ENCODE peak calls at places on chromosomes 5 and 9, in eight cellular contexts. M is CD4-positive, alpha-beta T cell; K is heart right ventricle; B is heart left ventricle; X is mesothelial cell of epicardium; F is fibroblast of lung; P is body of pancreas; T is lower leg skin. Q is an unnamed sample.

GRCh38 chr5:95221234-95221633 is 63.7 kb downstream of the MCTP1 start:
- DNase-seq in M (no peak), K (no peak), B (no peak), X (no peak), F (no peak), P (no peak), T (no peak), Q (no peak)

GRCh38 chr5:55750063-55750462 is 12.2 kb downstream of the DDX4 start:
- DNase-seq in M (no peak), K (no peak), B (no peak), X (no peak), F (no peak), P (peak; percentile 37), T (no peak), Q (no peak)

GRCh38 chr5:67255881-67256280 is 59.3 kb upstream of the CD180 start:
- DNase-seq in M (no peak), K (no peak), B (no peak), X (no peak), F (no peak), P (no peak), T (no peak), Q (no peak)

GRCh38 chr5:122772446-122772845 is 2.4 kb upstream of the SNX2 start:
- DNase-seq in M (no peak), K (no peak), B (no peak), X (no peak), F (no peak), P (no peak), T (no peak), Q (no peak)

GRCh38 chr5:5078009-5078897 is 61.9 kb upstream of the ADAMTS16 start:
- DNase-seq in M (no peak), K (no peak), B (no peak), X (no peak), F (no peak), P (no peak), T (no peak), Q (no peak)

GRCh38 chr5:150458819-150459557 is 9.4 kb upstream of the RPS14 start:
- DNase-seq in M (peak; percentile 88), K (peak; percentile 87), B (peak; percentile 90), X (peak; percentile 96), F (peak; percentile 36), P (peak; percentile 79), T (peak; percentile 97), Q (peak; percentile 45)

GRCh38 chr9:120965344-120966004 is 38.9 kb upstream of the TRAF1 start:
- DNase-seq in M (no peak), K (no peak), B (no peak), X (no peak), F (peak; percentile 33), P (no peak), T (no peak), Q (no peak)

GRCh38 chr9:12808569-12808968 is 33.7 kb downstream of the LURAP1L start:
- DNase-seq in M (no peak), K (no peak), B (no peak), X (no peak), F (no peak), P (no peak), T (no peak), Q (no peak)

GRCh38 chr5:180643191-180643851 is 6.1 kb downstream of the FLT4 start:
- DNase-seq in M (no peak), K (no peak), B (peak; percentile 54), X (no peak), F (no peak), P (no peak), T (peak; percentile 76), Q (no peak)

GRCh38 chr9:89477811-89478583 is 19.9 kb downstream of the SEMA4D start:
- DNase-seq in M (no peak), K (no peak), B (peak; percentile 51), X (no peak), F (no peak), P (no peak), T (peak; percentile 79), Q (no peak)

GRCh38 chr5:61600945-61601491 is 269.0 kb downstream of the ZSWIM6 start:
- DNase-seq in M (no peak), K (no peak), B (no peak), X (no peak), F (no peak), P (peak; percentile 64), T (no peak), Q (no peak)

GRCh38 chr9:135797507-135798302 is 95.7 kb downstream of the KCNT1 start:
- DNase-seq in M (no peak), K (peak; percentile 68), B (no peak), X (no peak), F (peak; percentile 31), P (peak; percentile 33), T (no peak), Q (peak; percentile 32)

GRCh38 chr5:31455172-31455571 is 76.7 kb downstream of the DROSHA start:
- DNase-seq in M (no peak), K (no peak), B (no peak), X (no peak), F (no peak), P (no peak), T (no peak), Q (no peak)

GRCh38 chr9:33157960-33158359 is 9.2 kb downstream of the B4GALT1 start:
- DNase-seq in M (no peak), K (no peak), B (no peak), X (peak; percentile 34), F (no peak), P (no peak), T (peak; percentile 53), Q (no peak)

GRCh38 chr5:172683264-172683663 is 42.2 kb downstream of the NEURL1B start:
- DNase-seq in M (no peak), K (no peak), B (no peak), X (no peak), F (no peak), P (no peak), T (no peak), Q (no peak)

GRCh38 chr5:56985941-56986630 is 34.2 kb upstream of the MIER3 start:
- DNase-seq in M (no peak), K (no peak), B (no peak), X (no peak), F (no peak), P (no peak), T (no peak), Q (no peak)

GRCh38 chr9:22238809-22239684 is 207.6 kb upstream of the DMRTA1 start:
- DNase-seq in M (no peak), K (no peak), B (no peak), X (no peak), F (peak; percentile 74), P (peak; percentile 23), T (no peak), Q (peak; percentile 70)

GRCh38 chr5:73780297-73781080 is 154.5 kb downstream of the ARHGEF28 start:
- DNase-seq in M (no peak), K (no peak), B (no peak), X (no peak), F (no peak), P (no peak), T (no peak), Q (no peak)

GRCh38 chr9:116549061-116549664 is 137.9 kb upstream of the TRIM32 start:
- DNase-seq in M (no peak), K (peak; percentile 73), B (peak; percentile 82), X (no peak), F (peak; percentile 97), P (peak; percentile 62), T (peak; percentile 93), Q (peak; percentile 99)

GRCh38 chr5:42586625-42587024 is 163.4 kb downstream of the GHR start:
- DNase-seq in M (no peak), K (peak; percentile 56), B (peak; percentile 66), X (no peak), F (peak; percentile 42), P (no peak), T (no peak), Q (peak; percentile 33)

DNA sequence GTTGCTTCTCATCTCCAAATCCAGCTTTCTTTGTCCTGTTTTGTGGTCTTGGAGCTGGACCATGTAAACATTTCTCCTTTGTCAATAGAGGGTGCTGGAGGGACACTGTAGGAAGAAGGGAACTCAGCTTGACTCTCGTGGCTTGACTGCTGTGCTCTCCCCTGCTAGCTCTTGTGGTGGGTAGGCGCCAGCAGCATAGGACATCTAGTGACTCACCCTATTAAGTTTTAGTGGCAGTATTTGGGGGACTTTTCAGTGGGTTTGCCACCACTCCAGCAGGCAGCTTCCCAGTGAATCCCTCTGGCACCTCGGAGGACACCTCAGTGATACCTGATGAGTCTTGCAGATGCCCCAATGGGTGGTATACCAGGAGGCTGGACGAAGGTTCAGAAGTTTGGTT is 97.8 kb downstream of the TSSK1B start:
- DNase-seq in M (no peak), K (peak; percentile 20), B (no peak), X (no peak), F (peak; percentile 70), P (peak; percentile 32), T (no peak), Q (peak; percentile 75)
- TF ChIP-seq CTCF in M (no peak), K (peak; percentile 62), B (peak; percentile 65), X (no peak), F (peak; percentile 32), P (peak; percentile 26), T (no peak), Q (peak; percentile 54)

DNA sequence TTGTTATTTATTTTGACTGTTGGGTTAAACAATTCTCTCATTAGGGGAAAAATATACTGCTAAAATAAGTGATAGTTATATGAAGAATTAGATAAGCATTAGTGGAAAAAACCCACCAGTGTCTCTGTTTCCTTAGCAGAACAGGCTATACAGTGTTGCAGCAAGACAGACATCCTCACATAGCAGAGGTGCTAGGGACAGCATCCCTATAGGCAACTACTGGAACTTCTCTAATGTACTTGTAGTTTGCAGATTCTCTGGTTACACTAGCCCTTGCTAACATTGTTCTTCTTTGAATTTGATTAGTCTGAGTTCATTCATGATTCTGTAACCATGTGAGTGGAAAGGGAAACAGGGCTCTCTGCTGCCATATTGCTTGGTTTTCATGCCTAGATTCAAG is 661.8 kb upstream of the RGMB start:
- DNase-seq in M (no peak), K (no peak), B (no peak), X (no peak), F (no peak), P (no peak), T (no peak), Q (peak; percentile 32)
- TF ChIP-seq CTCF in M (no peak), K (no peak), B (no peak), X (no peak), F (no peak), P (no peak), T (no peak), Q (peak; percentile 46)

DNA sequence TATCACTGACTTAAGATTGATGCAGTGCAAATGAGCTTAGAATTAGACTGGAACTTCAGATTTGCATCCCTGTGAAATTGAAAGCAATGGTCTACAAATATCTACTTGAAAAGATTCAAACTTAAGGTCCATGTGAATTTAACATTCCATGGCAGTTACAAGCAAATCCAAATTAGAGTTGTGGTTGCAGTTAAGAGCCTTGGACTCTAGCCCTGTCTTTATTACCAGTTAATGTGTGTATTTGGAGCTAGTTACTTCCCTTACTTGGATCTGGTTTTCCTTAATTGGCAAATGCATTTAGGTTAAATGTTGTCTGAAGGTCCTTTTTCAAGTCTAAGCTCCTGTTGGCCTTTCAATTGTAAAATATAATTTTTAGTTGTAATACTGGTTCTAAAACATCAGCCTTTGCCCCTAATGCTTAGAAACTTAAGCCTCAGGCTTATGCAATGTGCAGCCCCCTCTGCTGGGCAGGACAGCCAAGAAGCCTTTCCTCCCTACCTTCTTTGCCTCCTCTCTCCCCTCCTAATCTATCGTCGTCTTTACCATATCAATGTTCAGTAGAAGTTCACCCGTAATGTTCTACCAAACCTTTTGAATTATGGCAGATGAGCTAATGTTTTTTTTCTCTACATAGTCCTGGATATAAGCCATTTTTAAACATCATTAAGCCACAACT is 59.5 kb downstream of the ERMP1 start:
- DNase-seq in M (no peak), K (no peak), B (no peak), X (no peak), F (no peak), P (no peak), T (no peak), Q (no peak)
- TF ChIP-seq CTCF in M (no peak), K (no peak), B (no peak), X (no peak), F (no peak), P (no peak), T (no peak), Q (peak; percentile 11)

GRCh38 chr5:10364186-10364689 is 10.7 kb downstream of the MARCHF6 start:
- DNase-seq in M (no peak), K (no peak), B (no peak), X (no peak), F (no peak), P (no peak), T (no peak), Q (no peak)
- TF ChIP-seq CTCF in M (no peak), K (peak; percentile 27), B (peak; percentile 13), X (no peak), F (no peak), P (peak; percentile 10), T (no peak), Q (no peak)